ENCODE peak calls at places on chromosome 6, in six cellular contexts. One of them, this sample, is unnamed.

GRCh38 chr6:20217900-20218299 is 5.6 kb upstream of the MBOAT1 start:
- DNase-seq in left ventricle myocardium inferior: no peak
- DNase-seq in adipocyte: no peak
- DNase-seq in heart right ventricle: peak
- DNase-seq in right cardiac atrium: no peak
- DNase-seq in bronchial epithelial cell: peak
- DNase-seq in this sample: no peak

GRCh38 chr6:16956371-16956770 is 145.5 kb upstream of the STMND1 start:
- DNase-seq in left ventricle myocardium inferior: no peak
- DNase-seq in adipocyte: no peak
- DNase-seq in heart right ventricle: no peak
- DNase-seq in right cardiac atrium: no peak
- DNase-seq in bronchial epithelial cell: no peak
- DNase-seq in this sample: no peak

GRCh38 chr6:119533603-119534279 is 184.2 kb upstream of the MAN1A1 start:
- DNase-seq in left ventricle myocardium inferior: no peak
- DNase-seq in adipocyte: peak
- DNase-seq in heart right ventricle: no peak
- DNase-seq in right cardiac atrium: no peak
- DNase-seq in bronchial epithelial cell: peak
- DNase-seq in this sample: no peak

GRCh38 chr6:18211338-18211737 is 53.0 kb downstream of the DEK start:
- DNase-seq in left ventricle myocardium inferior: no peak
- DNase-seq in adipocyte: no peak
- DNase-seq in heart right ventricle: no peak
- DNase-seq in right cardiac atrium: no peak
- DNase-seq in bronchial epithelial cell: no peak
- DNase-seq in this sample: no peak

GRCh38 chr6:118968416-118968815 is 33.5 kb upstream of the MCM9 start:
- DNase-seq in left ventricle myocardium inferior: no peak
- DNase-seq in adipocyte: peak
- DNase-seq in heart right ventricle: peak
- DNase-seq in right cardiac atrium: no peak
- DNase-seq in bronchial epithelial cell: peak
- DNase-seq in this sample: no peak

GRCh38 chr6:63403725-63404124 is 83.9 kb upstream of the LGSN start:
- DNase-seq in left ventricle myocardium inferior: no peak
- DNase-seq in adipocyte: no peak
- DNase-seq in heart right ventricle: no peak
- DNase-seq in right cardiac atrium: no peak
- DNase-seq in bronchial epithelial cell: peak
- DNase-seq in this sample: no peak

GRCh38 chr6:69090132-69090531 is 455.1 kb downstream of the ADGRB3 start:
- DNase-seq in left ventricle myocardium inferior: no peak
- DNase-seq in adipocyte: peak
- DNase-seq in heart right ventricle: peak
- DNase-seq in right cardiac atrium: no peak
- DNase-seq in bronchial epithelial cell: peak
- DNase-seq in this sample: no peak

GRCh38 chr6:53795702-53796450 is 1.1 kb downstream of the LRRC1 start:
- DNase-seq in left ventricle myocardium inferior: peak
- DNase-seq in adipocyte: peak
- DNase-seq in heart right ventricle: peak
- DNase-seq in right cardiac atrium: peak
- DNase-seq in bronchial epithelial cell: no peak
- DNase-seq in this sample: peak

GRCh38 chr6:56902551-56903464 is 52.1 kb upstream of the BEND6 start:
- DNase-seq in left ventricle myocardium inferior: no peak
- DNase-seq in adipocyte: peak
- DNase-seq in heart right ventricle: peak
- DNase-seq in right cardiac atrium: no peak
- DNase-seq in bronchial epithelial cell: peak
- DNase-seq in this sample: no peak

GRCh38 chr6:16966821-16967817 is 134.7 kb upstream of the STMND1 start:
- DNase-seq in left ventricle myocardium inferior: no peak
- DNase-seq in adipocyte: peak
- DNase-seq in heart right ventricle: no peak
- DNase-seq in right cardiac atrium: no peak
- DNase-seq in bronchial epithelial cell: no peak
- DNase-seq in this sample: peak

GRCh38 chr6:37608587-37608986 is 89.1 kb downstream of the MDGA1 start:
- DNase-seq in left ventricle myocardium inferior: no peak
- DNase-seq in adipocyte: no peak
- DNase-seq in heart right ventricle: no peak
- DNase-seq in right cardiac atrium: no peak
- DNase-seq in bronchial epithelial cell: no peak
- DNase-seq in this sample: no peak

GRCh38 chr6:160160450-160160849 is 38.8 kb downstream of the SLC22A1 start:
- DNase-seq in left ventricle myocardium inferior: no peak
- DNase-seq in adipocyte: peak
- DNase-seq in heart right ventricle: no peak
- DNase-seq in right cardiac atrium: no peak
- DNase-seq in bronchial epithelial cell: peak
- DNase-seq in this sample: no peak

GRCh38 chr6:73951186-73951585 is 255.2 kb downstream of the CD109 start:
- DNase-seq in left ventricle myocardium inferior: no peak
- DNase-seq in adipocyte: peak
- DNase-seq in heart right ventricle: no peak
- DNase-seq in right cardiac atrium: no peak
- DNase-seq in bronchial epithelial cell: no peak
- DNase-seq in this sample: no peak

GRCh38 chr6:76852776-76853175 is 610.5 kb downstream of the HTR1B start:
- DNase-seq in left ventricle myocardium inferior: no peak
- DNase-seq in adipocyte: peak
- DNase-seq in heart right ventricle: no peak
- DNase-seq in right cardiac atrium: no peak
- DNase-seq in bronchial epithelial cell: peak
- DNase-seq in this sample: no peak

GRCh38 chr6:80460396-80460912 is 354.0 kb downstream of the BCKDHB start:
- DNase-seq in left ventricle myocardium inferior: no peak
- DNase-seq in adipocyte: peak
- DNase-seq in heart right ventricle: no peak
- DNase-seq in right cardiac atrium: no peak
- DNase-seq in bronchial epithelial cell: peak
- DNase-seq in this sample: no peak

GRCh38 chr6:40414617-40415016 is 172.5 kb downstream of the LRFN2 start:
- DNase-seq in left ventricle myocardium inferior: no peak
- DNase-seq in adipocyte: no peak
- DNase-seq in heart right ventricle: no peak
- DNase-seq in right cardiac atrium: no peak
- DNase-seq in bronchial epithelial cell: no peak
- DNase-seq in this sample: no peak

GRCh38 chr6:66210964-66211363 is 503.9 kb upstream of the EYS start:
- DNase-seq in left ventricle myocardium inferior: no peak
- DNase-seq in adipocyte: no peak
- DNase-seq in heart right ventricle: no peak
- DNase-seq in right cardiac atrium: no peak
- DNase-seq in bronchial epithelial cell: no peak
- DNase-seq in this sample: no peak

GRCh38 chr6:135096403-135097130 is 41.9 kb upstream of the HBS1L start:
- DNase-seq in left ventricle myocardium inferior: no peak
- DNase-seq in adipocyte: no peak
- DNase-seq in heart right ventricle: no peak
- DNase-seq in right cardiac atrium: no peak
- DNase-seq in bronchial epithelial cell: no peak
- DNase-seq in this sample: no peak

GRCh38 chr6:111606620-111607115 is 990 bp upstream of the TRAF3IP2 start:
- DNase-seq in left ventricle myocardium inferior: no peak
- DNase-seq in adipocyte: no peak
- DNase-seq in heart right ventricle: no peak
- DNase-seq in right cardiac atrium: no peak
- DNase-seq in bronchial epithelial cell: no peak
- DNase-seq in this sample: no peak

GRCh38 chr6:22147469-22147815 is 149.4 kb downstream of the PRL start:
- DNase-seq in left ventricle myocardium inferior: no peak
- DNase-seq in adipocyte: peak
- DNase-seq in heart right ventricle: no peak
- DNase-seq in right cardiac atrium: no peak
- DNase-seq in bronchial epithelial cell: no peak
- DNase-seq in this sample: no peak

GRCh38 chr6:16228043-16228442 is 10.3 kb upstream of the GMPR start:
- DNase-seq in left ventricle myocardium inferior: no peak
- DNase-seq in adipocyte: no peak
- DNase-seq in heart right ventricle: no peak
- DNase-seq in right cardiac atrium: no peak
- DNase-seq in bronchial epithelial cell: no peak
- DNase-seq in this sample: no peak

GRCh38 chr6:161417712-161418457 is 144.0 kb upstream of the AGPAT4 start:
- DNase-seq in left ventricle myocardium inferior: peak
- DNase-seq in adipocyte: peak
- DNase-seq in heart right ventricle: peak
- DNase-seq in right cardiac atrium: peak
- DNase-seq in bronchial epithelial cell: no peak
- DNase-seq in this sample: no peak

GRCh38 chr6:56669585-56669984 is 26.9 kb upstream of the DST start:
- DNase-seq in left ventricle myocardium inferior: no peak
- DNase-seq in adipocyte: no peak
- DNase-seq in heart right ventricle: no peak
- DNase-seq in right cardiac atrium: no peak
- DNase-seq in bronchial epithelial cell: no peak
- DNase-seq in this sample: no peak

GRCh38 chr6:24666097-24666615 is 543 bp downstream of the TDP2 start:
- DNase-seq in left ventricle myocardium inferior: peak
- DNase-seq in adipocyte: peak
- DNase-seq in heart right ventricle: no peak
- DNase-seq in right cardiac atrium: peak
- DNase-seq in bronchial epithelial cell: peak
- DNase-seq in this sample: peak

GRCh38 chr6:111565316-111566221 is 40.1 kb downstream of the TRAF3IP2 start:
- DNase-seq in left ventricle myocardium inferior: no peak
- DNase-seq in adipocyte: no peak
- DNase-seq in heart right ventricle: no peak
- DNase-seq in right cardiac atrium: no peak
- DNase-seq in bronchial epithelial cell: no peak
- DNase-seq in this sample: no peak

GRCh38 chr6:97411610-97412009 is 128.6 kb upstream of the MMS22L start:
- DNase-seq in left ventricle myocardium inferior: no peak
- DNase-seq in adipocyte: no peak
- DNase-seq in heart right ventricle: no peak
- DNase-seq in right cardiac atrium: no peak
- DNase-seq in bronchial epithelial cell: no peak
- DNase-seq in this sample: no peak

GRCh38 chr6:3165631-3166534 is 8.5 kb upstream of the TUBB2A start:
- DNase-seq in left ventricle myocardium inferior: no peak
- DNase-seq in adipocyte: peak
- DNase-seq in heart right ventricle: no peak
- DNase-seq in right cardiac atrium: no peak
- DNase-seq in bronchial epithelial cell: no peak
- DNase-seq in this sample: no peak

DNA sequence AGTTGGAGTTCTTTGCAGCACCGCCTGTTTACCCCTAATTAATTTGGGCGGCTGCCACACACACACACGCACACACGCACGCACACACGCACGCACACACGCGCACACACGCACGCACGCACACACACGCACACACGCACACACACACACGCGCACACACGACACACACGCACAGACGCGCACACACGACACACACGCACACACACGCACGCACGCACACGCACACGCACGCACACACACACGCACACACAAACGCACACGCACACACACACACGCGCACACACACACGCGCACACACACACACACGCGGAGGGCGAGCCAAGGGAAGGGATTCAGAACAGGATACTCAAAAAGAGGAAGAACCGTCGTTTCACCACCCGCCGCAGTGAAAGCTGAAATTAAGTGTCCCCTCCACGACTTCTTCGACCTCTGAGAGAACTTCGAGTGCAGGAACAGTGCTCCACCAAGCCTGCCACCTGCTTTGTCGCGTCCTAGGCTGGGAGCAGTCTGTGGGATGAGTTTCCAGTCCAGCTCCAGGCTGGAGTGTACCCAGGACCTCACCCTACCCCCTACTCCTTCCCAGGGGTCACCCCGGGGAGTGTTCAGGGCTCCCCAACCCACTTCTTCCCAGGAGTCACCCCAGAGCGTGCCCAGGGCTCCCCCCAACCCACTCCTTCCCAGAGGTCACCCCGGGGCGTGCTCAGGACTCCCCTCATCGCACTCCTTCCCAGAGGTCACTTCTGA is 1.1 kb downstream of the RNASET2 start:
- DNase-seq in left ventricle myocardium inferior: peak
- DNase-seq in adipocyte: no peak
- DNase-seq in heart right ventricle: no peak
- DNase-seq in right cardiac atrium: peak
- DNase-seq in bronchial epithelial cell: no peak
- DNase-seq in this sample: peak
- H3K4me3 ChIP-seq in left ventricle myocardium inferior: peak
- H3K4me3 ChIP-seq in adipocyte: peak
- H3K4me3 ChIP-seq in heart right ventricle: peak
- H3K4me3 ChIP-seq in right cardiac atrium: peak
- H3K4me3 ChIP-seq in bronchial epithelial cell: peak
- H3K4me3 ChIP-seq in this sample: peak

DNA sequence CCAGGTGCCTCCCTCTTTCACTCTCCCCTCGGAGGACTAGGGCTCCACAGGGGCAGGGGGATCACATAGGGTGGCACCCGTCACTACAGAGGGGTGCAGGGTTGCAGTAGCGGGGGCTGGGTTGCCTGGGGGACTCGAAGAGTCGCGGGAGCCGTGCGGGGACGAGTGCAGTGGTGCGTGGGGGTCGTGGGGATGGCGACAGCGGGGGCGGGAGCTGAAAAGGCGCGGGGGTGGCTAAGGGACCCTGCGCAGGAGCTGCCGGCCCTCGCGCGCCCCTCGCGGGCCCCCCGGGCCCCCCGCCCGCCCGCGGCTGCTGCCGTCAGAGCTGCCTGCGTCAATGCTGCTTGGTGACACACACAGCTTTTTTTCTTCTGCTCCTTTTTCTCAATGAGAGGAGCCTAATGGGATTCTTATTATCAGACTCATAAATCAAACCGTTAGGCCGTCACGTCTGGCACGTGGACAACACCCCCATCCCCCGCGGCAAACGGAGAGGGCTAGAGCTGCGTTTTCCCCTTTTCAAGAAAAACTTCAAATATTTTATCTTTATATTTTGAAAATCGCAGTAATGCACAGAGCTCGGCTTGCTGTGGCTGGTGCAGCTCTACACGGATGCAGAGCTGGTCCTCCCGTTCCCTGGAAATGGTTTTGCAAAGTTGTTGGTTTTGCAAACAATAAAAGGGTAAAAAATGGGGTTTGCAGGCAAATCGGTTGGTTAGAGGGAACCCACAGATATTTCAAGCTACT is 161.6 kb downstream of the TBXT start:
- DNase-seq in left ventricle myocardium inferior: peak
- DNase-seq in adipocyte: no peak
- DNase-seq in heart right ventricle: peak
- DNase-seq in right cardiac atrium: peak
- DNase-seq in bronchial epithelial cell: peak
- DNase-seq in this sample: no peak
- H3K4me3 ChIP-seq in left ventricle myocardium inferior: peak
- H3K4me3 ChIP-seq in adipocyte: peak
- H3K4me3 ChIP-seq in heart right ventricle: no peak
- H3K4me3 ChIP-seq in right cardiac atrium: peak
- H3K4me3 ChIP-seq in bronchial epithelial cell: no peak
- H3K4me3 ChIP-seq in this sample: no peak

GRCh38 chr6:155106456-155107107 is 111.5 kb downstream of the TIAM2 start:
- DNase-seq in left ventricle myocardium inferior: no peak
- DNase-seq in adipocyte: no peak
- DNase-seq in heart right ventricle: no peak
- DNase-seq in right cardiac atrium: no peak
- DNase-seq in bronchial epithelial cell: no peak
- DNase-seq in this sample: no peak
- H3K4me3 ChIP-seq in left ventricle myocardium inferior: peak
- H3K4me3 ChIP-seq in adipocyte: peak
- H3K4me3 ChIP-seq in heart right ventricle: no peak
- H3K4me3 ChIP-seq in right cardiac atrium: peak
- H3K4me3 ChIP-seq in bronchial epithelial cell: no peak
- H3K4me3 ChIP-seq in this sample: no peak

GRCh38 chr6:45424628-45424955 is 46.9 kb upstream of the SUPT3H start:
- DNase-seq in left ventricle myocardium inferior: no peak
- DNase-seq in adipocyte: no peak
- DNase-seq in heart right ventricle: no peak
- DNase-seq in right cardiac atrium: no peak
- DNase-seq in bronchial epithelial cell: no peak
- DNase-seq in this sample: no peak
- H3K4me3 ChIP-seq in left ventricle myocardium inferior: peak
- H3K4me3 ChIP-seq in adipocyte: peak
- H3K4me3 ChIP-seq in heart right ventricle: no peak
- H3K4me3 ChIP-seq in right cardiac atrium: no peak
- H3K4me3 ChIP-seq in bronchial epithelial cell: no peak
- H3K4me3 ChIP-seq in this sample: no peak